ENCODE peak calls at places on chromosomes 1 and 21, in five cellular contexts. F, E, S, D and O are unnamed samples.

GRCh38 chr1:204621996-204622395 is 63.5 kb downstream of the LRRN2 start:
- DNase-seq in D (no peak), F (no peak), E (no peak), S (no peak), O (no peak)

GRCh38 chr21:46297311-46298082 is 11.4 kb downstream of the YBEY start:
- DNase-seq in F (no peak), E (no peak), S (no peak), D (no peak), O (no peak)

GRCh38 chr1:204426035-204426436 is 14.4 kb upstream of the PPP1R15B start:
- DNase-seq in F (no peak), D (no peak), S (no peak), E (no peak), O (no peak)

GRCh38 chr1:218351617-218352438 is 6.7 kb downstream of the TGFB2 start:
- DNase-seq in E (peak; percentile 46), S (no peak), D (no peak), F (no peak), O (no peak)

GRCh38 chr1:31650161-31650560 is 5.5 kb upstream of the PEF1 start:
- DNase-seq in E (no peak), S (no peak), F (no peak), D (no peak), O (no peak)

GRCh38 chr1:155078496-155079209 is at the start of gene EFNA3:
- DNase-seq in S (peak; percentile 88), E (peak; percentile 83), D (peak; percentile 66), F (no peak), O (peak; percentile 63)

GRCh38 chr1:71351438-71351837 is 270.6 kb upstream of the ZRANB2 start:
- DNase-seq in E (no peak), S (no peak), F (no peak), D (no peak), O (no peak)

GRCh38 chr1:16183157-16183556 is 27.3 kb upstream of the EPHA2 start:
- DNase-seq in E (peak; percentile 51), F (peak; percentile 88), D (no peak), S (no peak), O (no peak)

GRCh38 chr1:54464031-54464476 is 57.9 kb upstream of the SSBP3 start:
- DNase-seq in S (no peak), E (no peak), F (no peak), D (no peak), O (no peak)

GRCh38 chr1:43902058-43902831 is 31.4 kb upstream of the ARTN start:
- DNase-seq in S (no peak), E (no peak), F (no peak), D (peak; percentile 54), O (no peak)

GRCh38 chr21:45972716-45973474 is 8.7 kb upstream of the COL6A1 start:
- DNase-seq in D (peak; percentile 51), S (peak; percentile 52), F (no peak), E (peak; percentile 94), O (no peak)

GRCh38 chr1:151147132-151147503 is 687 bp upstream of the SEMA6C start:
- DNase-seq in E (peak; percentile 51), F (no peak), S (no peak), D (no peak), O (no peak)

GRCh38 chr1:12413664-12414410 is 184.0 kb downstream of the VPS13D start:
- DNase-seq in F (no peak), D (no peak), E (no peak), S (no peak), O (no peak)

GRCh38 chr1:234562336-234562735 is 47.6 kb downstream of the IRF2BP2 start:
- DNase-seq in S (no peak), E (peak; percentile 75), D (no peak), F (no peak), O (no peak)

GRCh38 chr21:23853796-23854379 is 1753.4 kb downstream of the MRPL39 start:
- DNase-seq in F (no peak), D (no peak), S (no peak), E (no peak), O (no peak)

GRCh38 chr1:236907205-236907604 is 97.0 kb downstream of the MT1HL1 start:
- DNase-seq in E (no peak), D (no peak), S (no peak), F (no peak), O (no peak)

GRCh38 chr1:30106125-30106524 is 617.3 kb downstream of the MATN1 start:
- DNase-seq in S (peak; percentile 20), F (no peak), E (no peak), D (no peak), O (no peak)

GRCh38 chr1:5991784-5992033 is 516 bp downstream of the NPHP4 start:
- DNase-seq in F (no peak), S (peak; percentile 27), E (peak; percentile 37), D (peak; percentile 32), O (no peak)

GRCh38 chr21:43271452-43272020 is 102.7 kb downstream of the CRYAA start:
- DNase-seq in S (no peak), D (no peak), E (no peak), F (no peak), O (no peak)

GRCh38 chr1:1239624-1240347 is 6.7 kb downstream of the C1QTNF12 start:
- DNase-seq in D (no peak), S (no peak), F (no peak), E (no peak), O (no peak)

GRCh38 chr1:69691179-69691578 is 123.5 kb downstream of the LRRC7 start:
- DNase-seq in D (no peak), F (no peak), S (no peak), E (no peak), O (no peak)

GRCh38 chr21:33881689-33882440 is 33.7 kb downstream of the ATP5PO start:
- DNase-seq in S (no peak), F (no peak), E (no peak), D (no peak), O (no peak)

DNA sequence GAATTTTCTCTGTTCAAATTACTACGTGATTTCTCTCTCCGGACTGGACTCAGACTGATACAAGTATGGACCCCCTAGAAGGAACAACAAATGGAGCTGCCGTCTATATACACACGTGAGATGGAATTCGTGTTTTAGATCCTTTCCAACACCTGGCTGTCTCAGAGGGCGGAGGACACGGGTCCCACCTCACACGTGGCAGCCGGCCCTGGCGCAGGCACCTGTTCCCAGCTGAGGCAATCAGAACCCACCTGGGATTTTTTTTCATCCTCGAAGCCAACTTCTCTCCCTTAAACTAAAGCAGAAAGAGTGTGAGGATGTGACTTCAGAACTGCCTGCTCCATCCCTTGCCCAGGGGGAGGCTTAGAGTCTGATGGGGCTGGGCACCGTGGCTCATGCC is 34.1 kb upstream of the SCCPDH start:
- DNase-seq in F (no peak), S (no peak), E (no peak), D (no peak), O (no peak)
- H3K4me3 ChIP-seq in F (no peak overlapping the region), S (peak overlapping the region; percentile 17), E (peak overlapping the region; percentile 29), D (no peak overlapping the region), O (no peak overlapping the region)

GRCh38 chr1:228016181-228016510 is 9.3 kb downstream of the WNT3A start:
- DNase-seq in F (no peak), D (no peak), S (no peak), E (peak; percentile 4), O (no peak)

GRCh38 chr1:228015276-228016180 is 8.7 kb downstream of the WNT3A start:
- DNase-seq in F (no peak), S (no peak), D (no peak), E (no peak), O (no peak)

GRCh38 chr1:228018125-228018398 is 11.3 kb downstream of the WNT3A start:
- DNase-seq in D (no peak), E (peak; percentile 10), S (no peak), F (no peak), O (no peak)

GRCh38 chr1:228017356-228018124 is 10.7 kb downstream of the WNT3A start:
- DNase-seq in D (no peak), S (no peak), E (peak; percentile 2), F (no peak), O (no peak)

DNA sequence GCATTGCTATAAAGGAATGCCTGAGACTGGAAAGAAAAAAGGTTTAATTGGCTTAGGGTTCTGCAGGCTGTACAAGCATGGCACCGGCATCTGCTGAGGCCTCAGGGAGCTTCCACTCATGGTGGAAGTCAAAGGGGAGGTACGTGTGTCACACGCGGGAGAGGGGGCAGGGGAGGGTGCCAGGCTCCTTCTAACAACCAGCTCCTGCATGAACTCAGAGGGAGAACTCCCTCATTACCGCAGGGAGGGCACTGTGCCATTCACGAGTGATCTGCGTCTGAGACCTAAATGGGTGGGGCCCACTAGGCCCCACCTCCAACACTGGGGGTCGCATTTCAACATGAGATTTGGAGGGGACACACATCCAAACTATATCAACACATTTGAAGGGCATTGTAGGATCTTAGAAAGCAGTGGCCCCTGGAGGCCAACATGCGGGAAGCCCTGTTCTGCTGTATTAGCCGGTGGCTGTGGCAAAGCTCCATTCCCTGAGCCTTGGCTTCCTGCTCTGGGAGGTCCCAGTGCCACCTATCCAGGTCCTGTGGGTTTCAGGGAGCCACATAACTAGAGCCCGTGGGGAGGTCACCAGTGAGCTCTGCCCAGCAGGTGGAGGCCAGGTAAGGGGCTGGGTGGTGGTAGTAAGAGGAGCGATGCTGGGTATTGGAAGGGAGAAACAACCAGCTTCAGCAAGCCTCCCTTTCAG is 10.0 kb downstream of the WNT3A start:
- DNase-seq in D (no peak), E (peak; percentile 4), S (no peak), F (no peak), O (no peak)
- H3K27me3 ChIP-seq in D (no peaks in the 10 kb centered on the region), E (no peaks in the 10 kb centered on the region), S (peaks cover under 1% of the 10 kb centered on the region), F (no peaks in the 10 kb centered on the region), O (no peaks in the 10 kb centered on the region)

GRCh38 chr21:41892726-41893125 is 13.6 kb upstream of the PRDM15 start:
- DNase-seq in F (no peak), E (no peak), S (no peak), D (no peak), O (no peak)

GRCh38 chr21:41888749-41889376 is 9.7 kb upstream of the PRDM15 start:
- DNase-seq in F (no peak), E (no peak), S (no peak), D (peak; percentile 44), O (no peak)

GRCh38 chr21:41894511-41894910 is 15.4 kb upstream of the PRDM15 start:
- DNase-seq in S (no peak), E (no peak), D (no peak), F (no peak), O (no peak)

GRCh38 chr21:41890355-41890754 is 11.2 kb upstream of the PRDM15 start:
- DNase-seq in D (no peak), F (no peak), E (no peak), S (no peak), O (no peak)

DNA sequence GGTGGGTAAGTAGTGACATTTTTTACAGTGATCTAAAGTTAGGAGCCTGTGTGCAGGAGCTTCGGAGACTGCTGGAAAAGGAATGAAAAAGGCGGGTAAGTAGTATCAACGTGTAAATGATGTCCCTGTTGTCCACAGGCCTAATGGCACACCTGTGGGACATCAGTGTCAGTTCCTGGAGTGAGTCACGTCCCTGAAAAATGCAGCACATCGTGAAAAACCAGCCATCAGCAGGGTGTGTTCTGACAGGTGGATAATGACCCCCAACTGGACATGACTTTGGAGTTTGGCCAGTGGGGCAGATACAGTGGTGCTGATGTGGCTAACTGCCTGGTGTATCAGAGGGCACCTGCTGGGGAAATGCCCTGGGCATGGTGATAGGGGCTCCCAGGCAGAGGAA is 12.0 kb upstream of the PRDM15 start:
- DNase-seq in E (no peak), S (no peak), F (no peak), D (no peak), O (no peak)
- H3K4me3 ChIP-seq in E (no peak overlapping the region), S (no peak overlapping the region), F (no peak overlapping the region), D (no peak overlapping the region), O (no peak overlapping the region)

DNA sequence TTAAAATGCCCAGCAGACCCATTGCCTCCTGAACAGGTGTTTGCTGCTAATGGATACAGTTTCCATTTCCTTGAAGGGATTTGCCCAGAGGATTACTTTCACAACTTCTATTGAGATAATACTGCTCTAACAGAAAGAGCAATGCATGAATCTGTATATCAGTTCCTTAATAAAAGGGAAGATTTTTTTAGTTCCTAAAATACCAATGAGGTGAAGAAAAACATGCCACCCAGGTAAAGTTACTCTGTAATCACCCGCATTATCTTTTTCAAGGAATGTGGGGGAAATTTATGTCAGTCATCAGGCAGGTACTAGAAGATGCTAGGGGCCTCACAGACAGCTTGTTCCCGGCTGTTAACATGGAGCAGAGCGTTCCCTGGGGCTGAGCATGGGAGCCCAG is 41.1 kb downstream of the KCNJ15 start:
- DNase-seq in F (no peak), E (no peak), S (no peak), D (no peak), O (no peak)
- H3K27me3 ChIP-seq in F (no peaks in the 10 kb centered on the region), E (no peaks in the 10 kb centered on the region), S (no peaks in the 10 kb centered on the region), D (no peaks in the 10 kb centered on the region), O (no peaks in the 10 kb centered on the region)